ENCODE peak calls at places on chromosome 9, in nine cellular contexts. T is A549, I is cardiac muscle cell, Y is AG10803, D is heart left ventricle, N is GM20000, G is AG09319, C is pancreas, J is GM23338. P is an unnamed sample.

GRCh38 chr9:138112791-138113600 is 235.4 kb downstream of the CACNA1B start:
- DNase-seq in T (peak; percentile 57), I (no peak), Y (no peak), D (no peak), N (no peak), G (no peak), C (no peak), J (peak; percentile 19), P (no peak)

GRCh38 chr9:21801683-21802417 is 586 bp upstream of the MTAP start:
- DNase-seq in T (peak; percentile 82), I (peak; percentile 90), Y (peak; percentile 88), D (peak; percentile 67), N (peak; percentile 26), G (peak; percentile 57), C (peak; percentile 68), J (peak; percentile 91), P (peak; percentile 78)

GRCh38 chr9:90985631-90986030 is 184.0 kb downstream of the SYK start:
- DNase-seq in T (no peak), I (no peak), Y (no peak), D (no peak), N (no peak), G (no peak), C (no peak), J (no peak), P (no peak)

GRCh38 chr9:116238751-116239340 is 85.3 kb downstream of the PAPPA start:
- DNase-seq in T (no peak), I (peak; percentile 46), Y (no peak), D (no peak), N (no peak), G (no peak), C (no peak), J (no peak), P (no peak)

GRCh38 chr9:18437315-18438200 is 36.4 kb upstream of the ADAMTSL1 start:
- DNase-seq in T (no peak), I (peak; percentile 59), Y (peak; percentile 33), D (peak; percentile 46), N (no peak), G (no peak), C (peak; percentile 28), J (peak; percentile 11), P (no peak)

GRCh38 chr9:137685886-137686420 is 67.1 kb downstream of the EHMT1 start:
- DNase-seq in T (no peak), I (no peak), Y (peak; percentile 42), D (no peak), N (no peak), G (no peak), C (no peak), J (no peak), P (no peak)

GRCh38 chr9:74770508-74771261 is 117.0 kb downstream of the TRPM6 start:
- DNase-seq in T (peak; percentile 82), I (peak; percentile 31), Y (no peak), D (peak; percentile 8), N (peak; percentile 44), G (no peak), C (no peak), J (peak; percentile 89), P (no peak)

GRCh38 chr9:4333231-4333740 is 33.4 kb upstream of the GLIS3 start:
- DNase-seq in T (no peak), I (peak; percentile 58), Y (peak; percentile 26), D (no peak), N (no peak), G (no peak), C (no peak), J (no peak), P (no peak)

GRCh38 chr9:34079181-34079580 is 30.5 kb upstream of the UBAP2 start:
- DNase-seq in T (peak; percentile 62), I (no peak), Y (no peak), D (no peak), N (no peak), G (no peak), C (no peak), J (no peak), P (no peak)

GRCh38 chr9:91677354-91677753 is 253.7 kb upstream of the NFIL3 start:
- DNase-seq in T (no peak), I (peak; percentile 42), Y (peak; percentile 75), D (no peak), N (no peak), G (no peak), C (no peak), J (no peak), P (no peak)

GRCh38 chr9:13873212-13873611 is 440.7 kb downstream of the NFIB start:
- DNase-seq in T (no peak), I (no peak), Y (no peak), D (no peak), N (no peak), G (no peak), C (no peak), J (no peak), P (no peak)

GRCh38 chr9:78303377-78304062 is 6.6 kb downstream of the PSAT1 start:
- DNase-seq in T (no peak), I (no peak), Y (no peak), D (no peak), N (no peak), G (no peak), C (peak; percentile 86), J (no peak), P (no peak)

GRCh38 chr9:93028448-93029006 is 30.0 kb upstream of the SUSD3 start:
- DNase-seq in T (no peak), I (peak; percentile 49), Y (no peak), D (no peak), N (peak; percentile 68), G (no peak), C (no peak), J (peak; percentile 38), P (peak; percentile 36)

GRCh38 chr9:133276001-133276884 is 1.2 kb upstream of the ABO start:
- DNase-seq in T (no peak), I (no peak), Y (no peak), D (no peak), N (no peak), G (no peak), C (no peak), J (no peak), P (no peak)

GRCh38 chr9:133274236-133275104 is 531 bp downstream of the ABO start:
- DNase-seq in T (no peak), I (no peak), Y (no peak), D (no peak), N (no peak), G (no peak), C (no peak), J (peak; percentile 46), P (no peak)

GRCh38 chr9:133276923-133277322 is 1.9 kb upstream of the ABO start:
- DNase-seq in T (no peak), I (no peak), Y (no peak), D (no peak), N (no peak), G (no peak), C (no peak), J (no peak), P (no peak)

GRCh38 chr9:133273819-133274218 is 1.2 kb downstream of the ABO start:
- DNase-seq in T (no peak), I (no peak), Y (no peak), D (no peak), N (no peak), G (no peak), C (no peak), J (no peak), P (no peak)

GRCh38 chr9:133275105-133276000 is at the start of gene ABO:
- DNase-seq in T (no peak), I (no peak), Y (no peak), D (peak; percentile 63), N (no peak), G (no peak), C (peak; percentile 50), J (peak; percentile 74), P (no peak)
- TF ChIP-seq CTCF in T (peak; percentile 8), I (no peak), Y (no peak), D (peak; percentile 56), N (no peak), G (no peak), C (no peak), J (no peak), P (peak; percentile 3)

DNA sequence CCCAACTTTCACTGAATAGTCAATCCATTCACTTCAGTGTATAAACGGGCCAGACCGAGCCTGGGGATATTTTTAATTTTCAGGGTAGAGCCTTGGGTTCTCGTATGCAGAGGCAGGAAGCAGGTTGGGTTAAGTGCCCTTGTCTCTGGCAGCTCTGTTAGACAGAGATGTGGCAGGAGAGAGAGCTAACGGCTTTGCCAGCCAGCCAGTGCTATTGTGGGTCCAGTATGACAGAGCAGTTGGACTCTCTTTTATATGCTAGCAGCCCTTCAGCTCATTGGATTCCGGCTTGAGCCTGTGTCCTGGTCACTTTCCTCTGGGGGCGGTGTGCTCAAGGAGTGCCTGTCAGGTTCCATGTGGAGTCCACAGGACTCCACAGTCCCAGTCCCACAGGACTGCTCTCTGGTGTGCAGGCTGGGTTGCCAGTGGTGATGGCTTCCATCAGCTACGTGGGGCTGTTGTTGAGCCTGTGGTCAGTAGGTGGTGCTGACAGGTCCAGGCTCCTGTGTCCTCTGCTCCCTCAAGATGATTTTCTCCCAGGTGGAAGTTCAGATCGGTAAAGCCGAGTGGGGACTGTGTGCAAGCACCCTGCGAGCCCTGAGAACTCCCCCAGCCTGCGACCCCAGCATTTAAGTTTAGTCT is 14.3 kb downstream of the CLTA start:
- DNase-seq in T (peak; percentile 59), I (peak; percentile 18), Y (no peak), D (no peak), N (no peak), G (no peak), C (no peak), J (peak; percentile 57), P (no peak)
- TF ChIP-seq CTCF in T (peak; percentile 22), I (peak; percentile 29), Y (peak; percentile 21), D (peak; percentile 40), N (no peak), G (no peak), C (no peak), J (peak; percentile 34), P (no peak)

DNA sequence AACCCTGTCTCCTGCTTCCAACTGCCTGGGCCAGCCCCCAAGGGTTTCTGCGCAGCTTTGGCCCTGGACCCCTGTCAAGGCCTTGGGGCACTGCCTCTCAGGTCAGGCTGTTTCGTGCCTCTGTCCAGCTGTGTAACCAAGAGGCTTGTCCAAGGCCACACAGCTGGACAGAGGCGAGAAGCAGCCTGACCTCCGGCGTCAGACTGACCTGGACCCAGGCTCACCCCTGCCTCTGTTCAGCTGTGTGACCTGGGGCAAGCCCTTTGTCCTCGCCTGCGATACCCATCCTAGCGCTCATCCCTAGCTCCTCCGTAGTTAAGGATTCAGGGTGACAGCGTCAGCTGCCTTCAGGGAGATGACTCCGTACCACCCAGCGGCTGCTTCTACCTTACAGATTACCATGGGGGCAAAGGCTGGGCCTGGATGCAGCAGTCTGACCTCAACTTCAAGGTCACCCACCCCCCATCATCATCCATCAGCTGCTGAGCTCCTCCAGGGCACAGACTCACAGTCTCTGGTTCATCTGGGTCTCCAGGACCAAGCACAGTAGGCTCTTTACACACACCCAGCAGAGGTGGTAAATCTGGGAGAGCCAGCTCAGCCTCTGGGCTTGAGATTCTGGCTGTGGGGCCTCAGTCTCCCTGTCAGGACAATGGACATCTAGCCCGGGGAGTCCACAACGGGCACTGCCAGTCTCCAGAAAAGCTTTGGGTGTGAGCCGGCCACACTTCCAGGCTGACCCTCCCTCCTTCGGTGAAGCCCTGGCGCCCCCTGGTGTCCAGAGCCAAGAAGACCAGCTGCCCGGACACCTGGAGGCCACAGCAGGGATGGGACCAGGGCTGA is 7.9 kb downstream of the AK1 start:
- DNase-seq in T (peak; percentile 81), I (peak; percentile 88), Y (peak; percentile 70), D (peak; percentile 90), N (peak; percentile 95), G (peak; percentile 42), C (peak; percentile 85), J (peak; percentile 94), P (peak; percentile 93)
- TF ChIP-seq CTCF in T (peak; percentile 82), I (peak; percentile 91), Y (peak; percentile 79), D (peak; percentile 86), N (peak; percentile 94), G (peak; percentile 91), C (peak; percentile 72), J (peak; percentile 79), P (peak; percentile 97)

GRCh38 chr9:83649080-83649479 is 26.1 kb downstream of the IDNK start:
- DNase-seq in T (peak; percentile 63), I (peak; percentile 63), Y (peak; percentile 46), D (peak; percentile 61), N (peak; percentile 68), G (peak; percentile 7), C (peak; percentile 52), J (peak; percentile 84), P (peak; percentile 65)
- TF ChIP-seq CTCF in T (peak; percentile 77), I (peak; percentile 80), Y (peak; percentile 89), D (peak; percentile 74), N (peak; percentile 69), G (peak; percentile 77), C (peak; percentile 42), J (peak; percentile 85), P (peak; percentile 54)

P was measured in lung.